ENCODE peak calls at places on chromosome 16, in nine cellular contexts. Q is CD8-positive, alpha-beta memory T cell; V is upper lobe of right lung; O is CD4-positive, CD25-positive, alpha-beta regulatory T cell; B is cerebellum; Z is H54; D is B cell; P is skeletal muscle cell; R is head of caudate nucleus. K is an unnamed sample.

GRCh38 chr16:4306439-4307214 is 9.2 kb upstream of the GLIS2 start:
- DNase-seq in Q (peak), V (no peak), O (peak), B (no peak), Z (no peak), D (peak), P (no peak), R (no peak), K (no peak)

GRCh38 chr16:27798241-27798640 is 248.3 kb downstream of the KATNIP start:
- DNase-seq in Q (no peak), V (no peak), O (no peak), B (peak), Z (no peak), D (no peak), P (no peak), R (no peak), K (no peak)

GRCh38 chr16:56515665-56516064 is 4.2 kb downstream of the BBS2 start:
- DNase-seq in Q (no peak), V (no peak), O (no peak), B (no peak), Z (no peak), D (no peak), P (no peak), R (no peak), K (no peak)

GRCh38 chr16:67209565-67209964 is 10.6 kb downstream of the ELMO3 start:
- DNase-seq in Q (no peak), V (no peak), O (no peak), B (no peak), Z (no peak), D (no peak), P (no peak), R (no peak), K (no peak)

GRCh38 chr16:54931041-54931756 is 534 bp downstream of the IRX5 start:
- DNase-seq in Q (no peak), V (peak), O (no peak), B (no peak), Z (peak), D (peak), P (no peak), R (no peak), K (peak)

GRCh38 chr16:24357511-24357910 is 101.4 kb downstream of the CACNG3 start:
- DNase-seq in Q (no peak), V (no peak), O (no peak), B (no peak), Z (no peak), D (no peak), P (no peak), R (no peak), K (no peak)

GRCh38 chr16:57898961-57899360 is 72.0 kb downstream of the CNGB1 start:
- DNase-seq in Q (no peak), V (no peak), O (no peak), B (no peak), Z (no peak), D (no peak), P (no peak), R (no peak), K (no peak)

GRCh38 chr16:16062023-16062932 is 112.9 kb downstream of the ABCC1 start:
- DNase-seq in Q (no peak), V (no peak), O (no peak), B (no peak), Z (no peak), D (no peak), P (no peak), R (no peak), K (peak)

GRCh38 chr16:56744996-56745640 is 15.2 kb downstream of the NUP93 start:
- DNase-seq in Q (no peak), V (no peak), O (no peak), B (no peak), Z (no peak), D (no peak), P (no peak), R (peak), K (no peak)

GRCh38 chr16:10889880-10890279 is 12.9 kb downstream of the CIITA start:
- DNase-seq in Q (no peak), V (no peak), O (no peak), B (no peak), Z (no peak), D (no peak), P (no peak), R (no peak), K (no peak)

GRCh38 chr16:13397126-13397525 is 495.7 kb downstream of the SHISA9 start:
- DNase-seq in Q (no peak), V (no peak), O (no peak), B (no peak), Z (no peak), D (no peak), P (no peak), R (no peak), K (no peak)

GRCh38 chr16:8936421-8936820 is 27.3 kb downstream of the USP7 start:
- DNase-seq in Q (peak), V (no peak), O (peak), B (peak), Z (peak), D (peak), P (no peak), R (peak), K (peak)

GRCh38 chr16:89164847-89165684 is 6.5 kb upstream of the CDH15 start:
- DNase-seq in Q (no peak), V (no peak), O (no peak), B (no peak), Z (no peak), D (no peak), P (no peak), R (no peak), K (no peak)

GRCh38 chr16:86496929-86497381 is 13.4 kb upstream of the FOXF1 start:
- DNase-seq in Q (no peak), V (no peak), O (no peak), B (no peak), Z (no peak), D (no peak), P (no peak), R (no peak), K (no peak)

GRCh38 chr16:84838383-84838948 is 18.7 kb downstream of the CRISPLD2 start:
- DNase-seq in Q (no peak), V (no peak), O (no peak), B (no peak), Z (no peak), D (no peak), P (no peak), R (no peak), K (no peak)

GRCh38 chr16:72104905-72105304 is 11.3 kb downstream of the DHX38 start:
- DNase-seq in Q (no peak), V (no peak), O (no peak), B (no peak), Z (no peak), D (no peak), P (no peak), R (no peak), K (no peak)

GRCh38 chr16:10951016-10951415 is 6.7 kb downstream of the CLEC16A start:
- DNase-seq in Q (no peak), V (no peak), O (no peak), B (no peak), Z (no peak), D (no peak), P (no peak), R (no peak), K (peak)

GRCh38 chr16:79839851-79840321 is 239.3 kb upstream of the MAF start:
- DNase-seq in Q (no peak), V (peak), O (no peak), B (no peak), Z (no peak), D (no peak), P (no peak), R (no peak), K (no peak)

GRCh38 chr16:138049-138417 is 440 bp downstream of the NPRL3 start:
- DNase-seq in Q (peak), V (peak), O (peak), B (no peak), Z (no peak), D (peak), P (no peak), R (no peak), K (peak)

GRCh38 chr16:89290887-89291286 is 73.4 kb downstream of the ZNF778 start:
- DNase-seq in Q (no peak), V (no peak), O (no peak), B (no peak), Z (no peak), D (no peak), P (no peak), R (no peak), K (no peak)

GRCh38 chr16:10827691-10828341 is 9.2 kb upstream of the TVP23A start:
- DNase-seq in Q (no peak), V (peak), O (no peak), B (peak), Z (peak), D (no peak), P (peak), R (no peak), K (no peak)

GRCh38 chr16:11901091-11901490 is 14.7 kb downstream of the GSPT1 start:
- DNase-seq in Q (no peak), V (no peak), O (no peak), B (no peak), Z (no peak), D (no peak), P (no peak), R (no peak), K (no peak)

GRCh38 chr16:12062343-12063003 is 85.9 kb downstream of the SNX29 start:
- DNase-seq in Q (no peak), V (peak), O (no peak), B (no peak), Z (peak), D (no peak), P (peak), R (no peak), K (peak)

GRCh38 chr16:9850716-9851115 is 331.5 kb downstream of the GRIN2A start:
- DNase-seq in Q (no peak), V (no peak), O (no peak), B (peak), Z (no peak), D (no peak), P (no peak), R (no peak), K (no peak)

GRCh38 chr16:11276880-11277593 is 757 bp upstream of the PRM2 start:
- DNase-seq in Q (no peak), V (no peak), O (no peak), B (no peak), Z (no peak), D (no peak), P (no peak), R (no peak), K (no peak)

GRCh38 chr16:27624154-27625049 is 74.5 kb downstream of the KATNIP start:
- DNase-seq in Q (no peak), V (no peak), O (no peak), B (no peak), Z (no peak), D (no peak), P (no peak), R (no peak), K (no peak)

GRCh38 chr16:13102401-13102800 is 201.0 kb downstream of the SHISA9 start:
- DNase-seq in Q (no peak), V (no peak), O (no peak), B (no peak), Z (no peak), D (no peak), P (no peak), R (no peak), K (no peak)

K was measured in mesenchymal stem cell.